ENCODE peak calls at places on chromosomes 5 and 9, in four cellular contexts. A is GM12865, X is right atrium auricular region, Q is bronchial epithelial cell. D is an unnamed sample.

GRCh38 chr5:69158039-69158438 is 8.9 kb upstream of the CCNB1 start:
- DNase-seq in A (no peak), X (no peak), Q (no peak), D (no peak)

GRCh38 chr5:176929654-176930053 is 30.5 kb upstream of the HK3 start:
- DNase-seq in A (no peak), X (no peak), Q (no peak), D (no peak)

GRCh38 chr5:2015116-2015848 is 132.6 kb upstream of the IRX4 start:
- DNase-seq in A (no peak), X (no peak), Q (no peak), D (no peak)

GRCh38 chr9:32378496-32378895 is 5.9 kb upstream of the ACO1 start:
- DNase-seq in A (peak), X (no peak), Q (peak), D (peak)

GRCh38 chr5:174734571-174735497 is 10.5 kb downstream of the MSX2 start:
- DNase-seq in A (no peak), X (no peak), Q (no peak), D (no peak)

GRCh38 chr9:115391166-115391825 is 273.3 kb upstream of the TNC start:
- DNase-seq in A (no peak), X (no peak), Q (no peak), D (no peak)

GRCh38 chr9:14924821-14925220 is 14.6 kb upstream of the FREM1 start:
- DNase-seq in A (no peak), X (no peak), Q (peak), D (peak)

GRCh38 chr5:81505672-81506071 is 111.7 kb upstream of the ACOT12 start:
- DNase-seq in A (no peak), X (no peak), Q (no peak), D (no peak)

D was measured in mammary epithelial cell.